ENCODE peak calls at places on chromosomes 13 and 19, in eight cellular contexts. H is upper lobe of right lung, K is endothelial cell, Y is tibial artery, S is Peyer's patch, N is GM13977, A is GM10248, G is MCF 10A. B is an unnamed sample.

GRCh38 chr13:47226516-47226915 is 329.7 kb upstream of the HTR2A start:
- DNase-seq in H (no peak), K (no peak), Y (no peak), S (no peak), N (no peak), A (no peak), G (no peak), B (peak)

GRCh38 chr13:106230450-106230849 is 305.0 kb downstream of the EFNB2 start:
- DNase-seq in H (no peak), K (no peak), Y (no peak), S (no peak), N (no peak), A (no peak), G (peak), B (peak)

GRCh38 chr13:33213024-33213795 is 72.3 kb downstream of the STARD13 start:
- DNase-seq in H (no peak), K (no peak), Y (no peak), S (no peak), N (no peak), A (no peak), G (no peak), B (peak)

GRCh38 chr19:14059093-14059480 is 2.8 kb downstream of the PALM3 start:
- DNase-seq in H (peak), K (peak), Y (no peak), S (peak), N (peak), A (peak), G (no peak), B (no peak)

GRCh38 chr13:52862358-52863206 is 14.1 kb upstream of the PCDH8 start:
- DNase-seq in H (no peak), K (peak), Y (no peak), S (no peak), N (no peak), A (peak), G (peak), B (peak)

GRCh38 chr19:32231691-32232090 is 113.7 kb upstream of the ZNF507 start:
- DNase-seq in H (no peak), K (no peak), Y (no peak), S (no peak), N (peak), A (no peak), G (no peak), B (no peak)

GRCh38 chr19:18895038-18895827 is 725 bp downstream of the CERS1 start:
- DNase-seq in H (no peak), K (peak), Y (peak), S (no peak), N (peak), A (no peak), G (peak), B (peak)

GRCh38 chr13:26679411-26679810 is 81.2 kb downstream of the GPR12 start:
- DNase-seq in H (no peak), K (no peak), Y (no peak), S (no peak), N (no peak), A (no peak), G (no peak), B (peak)

GRCh38 chr13:31772231-31772630 is 32.9 kb downstream of the RXFP2 start:
- DNase-seq in H (no peak), K (no peak), Y (no peak), S (no peak), N (no peak), A (no peak), G (no peak), B (no peak)

GRCh38 chr13:31200636-31200970 is 828 bp downstream of the B3GLCT start:
- DNase-seq in H (peak), K (peak), Y (peak), S (peak), N (peak), A (peak), G (no peak), B (no peak)

GRCh38 chr19:36605101-36605838 is at the start of gene ZNF382:
- DNase-seq in H (peak), K (peak), Y (peak), S (peak), N (peak), A (peak), G (no peak), B (peak)

GRCh38 chr13:105410602-105411001 is 1124.9 kb downstream of the EFNB2 start:
- DNase-seq in H (peak), K (peak), Y (peak), S (peak), N (no peak), A (no peak), G (peak), B (peak)

GRCh38 chr13:50124536-50125305 is 109.5 kb downstream of the KCNRG start:
- DNase-seq in H (no peak), K (peak), Y (peak), S (peak), N (peak), A (no peak), G (peak), B (peak)

GRCh38 chr19:41936416-41936850 is 8.2 kb upstream of the ERFL start:
- DNase-seq in H (no peak), K (no peak), Y (no peak), S (no peak), N (no peak), A (no peak), G (no peak), B (peak)

GRCh38 chr19:56271096-56271495 is 1.5 kb upstream of the EDDM13 start:
- DNase-seq in H (no peak), K (no peak), Y (no peak), S (no peak), N (no peak), A (no peak), G (no peak), B (no peak)

GRCh38 chr13:30043631-30043925 is 193.2 kb upstream of the UBL3 start:
- DNase-seq in H (no peak), K (no peak), Y (no peak), S (no peak), N (no peak), A (no peak), G (no peak), B (peak)

GRCh38 chr19:389935-390289 is 19.0 kb downstream of the C2CD4C start:
- DNase-seq in H (peak), K (no peak), Y (no peak), S (no peak), N (no peak), A (no peak), G (no peak), B (no peak)

GRCh38 chr13:24185591-24186232 is 25.2 kb downstream of the SPATA13 start:
- DNase-seq in H (no peak), K (no peak), Y (no peak), S (no peak), N (no peak), A (no peak), G (no peak), B (no peak)

GRCh38 chr19:52142001-52142595 is 2.4 kb upstream of the ZNF616 start:
- DNase-seq in H (no peak), K (no peak), Y (no peak), S (no peak), N (no peak), A (no peak), G (no peak), B (peak)

GRCh38 chr19:38977445-38978314 is 2.1 kb upstream of the FBXO17 start:
- DNase-seq in H (no peak), K (no peak), Y (no peak), S (no peak), N (peak), A (peak), G (no peak), B (peak)

GRCh38 chr13:88434953-88435352 is 763.8 kb downstream of the SLITRK5 start:
- DNase-seq in H (no peak), K (no peak), Y (no peak), S (no peak), N (no peak), A (no peak), G (no peak), B (no peak)

GRCh38 chr13:40272776-40273139 is 393.7 kb downstream of the FOXO1 start:
- DNase-seq in H (no peak), K (no peak), Y (no peak), S (no peak), N (no peak), A (no peak), G (peak), B (peak)

GRCh38 chr19:33280351-33280921 is 21.9 kb downstream of the CEBPA start:
- DNase-seq in H (no peak), K (no peak), Y (no peak), S (no peak), N (peak), A (peak), G (no peak), B (no peak)

GRCh38 chr13:97866346-97866745 is 87.1 kb upstream of the IPO5 start:
- DNase-seq in H (no peak), K (no peak), Y (no peak), S (no peak), N (no peak), A (no peak), G (peak), B (peak)

GRCh38 chr19:11047856-11048255 is 41.4 kb upstream of the LDLR start:
- DNase-seq in H (no peak), K (no peak), Y (no peak), S (no peak), N (no peak), A (no peak), G (no peak), B (no peak)

GRCh38 chr13:94209110-94209509 is 270.4 kb downstream of the DCT start:
- DNase-seq in H (no peak), K (no peak), Y (no peak), S (no peak), N (no peak), A (no peak), G (peak), B (peak)

GRCh38 chr19:14048439-14049153 is 13.3 kb downstream of the PALM3 start:
- DNase-seq in H (peak), K (peak), Y (peak), S (peak), N (peak), A (peak), G (peak), B (peak)

GRCh38 chr19:28481674-28482073 is 731.3 kb downstream of the UQCRFS1 start:
- DNase-seq in H (no peak), K (no peak), Y (no peak), S (no peak), N (no peak), A (no peak), G (no peak), B (no peak)

GRCh38 chr13:97112451-97113152 is 109.5 kb upstream of the MBNL2 start:
- DNase-seq in H (no peak), K (no peak), Y (no peak), S (no peak), N (no peak), A (no peak), G (no peak), B (no peak)

GRCh38 chr19:45424191-45425058 is 708 bp upstream of the ERCC1 start:
- DNase-seq in H (peak), K (peak), Y (peak), S (peak), N (peak), A (no peak), G (peak), B (peak)

DNA sequence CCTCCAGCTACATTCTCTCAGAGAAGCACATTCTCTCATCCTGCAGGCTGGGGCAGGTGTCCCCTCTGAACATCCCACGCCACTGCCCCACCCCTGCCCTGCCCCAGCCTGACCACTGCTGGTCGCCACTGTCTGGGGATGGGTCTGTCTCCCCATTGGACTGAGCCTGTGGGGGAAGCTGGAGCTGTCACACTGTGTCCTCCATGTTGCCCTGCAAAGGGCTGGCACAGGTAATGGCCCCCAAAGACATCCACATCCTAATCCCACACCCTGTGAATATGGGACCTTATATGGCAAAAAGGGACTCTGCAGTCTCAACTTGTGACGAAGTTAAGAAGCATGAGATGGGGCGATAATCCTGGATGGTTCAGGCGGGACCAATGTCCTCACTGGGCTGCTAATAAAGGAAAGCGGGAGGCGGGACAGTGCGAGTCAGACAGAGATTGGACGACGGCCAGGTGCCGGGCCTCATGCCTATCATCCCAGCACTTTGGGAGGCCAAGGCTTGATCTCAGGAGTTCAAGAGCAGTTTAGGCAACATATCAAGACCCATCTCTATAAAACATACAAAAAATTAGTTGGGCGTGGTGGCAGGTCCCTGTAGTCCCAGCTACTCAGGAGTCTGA is 9.1 kb downstream of the AP2S1 start:
- DNase-seq in H (no peak), K (no peak), Y (peak), S (no peak), N (no peak), A (no peak), G (peak), B (peak)
- TF ChIP-seq CTCF in H (no peak), K (no peak), Y (no peak), S (no peak), N (no peak), A (no peak), G (no peak), B (no peak)

DNA sequence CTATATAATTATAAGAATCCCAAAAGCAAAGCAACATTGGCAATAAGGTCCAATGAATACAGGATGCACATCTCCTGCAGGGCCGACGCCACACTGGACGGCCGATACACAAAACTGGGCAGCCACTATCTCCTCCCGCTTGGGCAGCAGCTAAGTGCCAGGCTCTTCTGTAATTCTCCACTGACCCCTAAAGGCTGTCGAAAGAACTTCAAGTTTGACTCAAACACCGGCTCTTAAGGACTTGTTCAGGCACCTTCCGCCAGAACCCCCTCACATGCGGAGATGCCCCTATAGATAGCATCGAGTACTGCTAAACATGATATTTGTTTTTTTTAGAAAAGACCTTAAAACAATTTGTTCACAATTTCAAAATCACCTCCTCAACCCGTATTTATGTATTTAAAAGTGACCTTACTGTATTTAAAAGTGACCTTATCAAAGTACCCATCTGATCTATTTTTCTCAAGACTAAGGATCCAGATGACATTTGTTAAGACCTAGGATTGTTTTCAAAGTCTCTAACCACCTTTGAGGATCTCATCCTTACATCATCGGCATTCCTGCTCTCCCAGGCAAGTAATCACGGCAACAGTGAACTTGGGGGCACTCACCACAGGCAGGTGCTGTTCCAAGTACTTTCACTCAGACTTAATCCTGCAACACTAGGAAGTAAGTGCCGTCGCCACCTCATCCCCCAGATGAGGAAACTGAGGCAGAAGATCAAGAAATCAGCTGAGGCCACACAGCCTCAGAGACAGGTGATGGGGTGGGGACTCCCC is 77.8 kb downstream of the TUBGCP3 start:
- DNase-seq in H (no peak), K (peak), Y (no peak), S (no peak), N (peak), A (peak), G (peak), B (peak)
- TF ChIP-seq CTCF in H (peak), K (peak), Y (peak), S (no peak), N (peak), A (no peak), G (peak), B (peak)

GRCh38 chr19:12139309-12139708 is 841 bp downstream of the ZNF20 start:
- DNase-seq in H (no peak), K (no peak), Y (no peak), S (no peak), N (no peak), A (no peak), G (no peak), B (no peak)

GRCh38 chr19:12139885-12140544 is at the start of gene ZNF20:
- DNase-seq in H (peak), K (peak), Y (peak), S (peak), N (peak), A (peak), G (peak), B (peak)

GRCh38 chr19:12141405-12141736 is 1.2 kb upstream of the ZNF20 start:
- DNase-seq in H (no peak), K (no peak), Y (no peak), S (no peak), N (no peak), A (no peak), G (no peak), B (no peak)

GRCh38 chr19:12140545-12141404 is 625 bp upstream of the ZNF20 start:
- DNase-seq in H (peak), K (peak), Y (peak), S (peak), N (peak), A (peak), G (peak), B (peak)

GRCh38 chr19:12137541-12137940 is 2.6 kb downstream of the ZNF20 start:
- DNase-seq in H (no peak), K (no peak), Y (no peak), S (no peak), N (no peak), A (no peak), G (no peak), B (no peak)
- TF ChIP-seq CTCF in H (peak), K (no peak), Y (no peak), S (peak), N (peak), A (peak), G (no peak), B (no peak)

DNA sequence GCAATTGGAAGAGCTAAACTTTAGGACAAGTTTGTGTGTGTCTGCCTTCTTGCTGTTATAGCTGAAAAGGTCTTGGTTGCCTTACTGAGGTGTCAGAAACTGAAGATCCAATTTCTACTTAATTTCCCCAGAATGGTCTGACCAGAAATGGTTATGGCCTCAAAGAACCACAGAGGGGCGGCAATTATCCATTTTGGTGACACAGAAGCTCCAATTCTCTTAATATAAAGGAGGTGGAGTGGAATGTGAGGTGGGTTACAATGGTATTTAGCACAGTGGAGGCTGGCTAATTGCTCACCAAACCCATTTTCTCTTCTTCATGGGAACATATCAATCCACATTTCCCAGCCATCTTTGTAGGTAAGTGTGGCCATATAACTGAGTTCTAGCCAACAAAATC is 1157.2 kb downstream of the OLFM4 start:
- DNase-seq in H (no peak), K (peak), Y (no peak), S (no peak), N (no peak), A (no peak), G (peak), B (peak)
- TF ChIP-seq CTCF in H (no peak), K (no peak), Y (no peak), S (no peak), N (no peak), A (no peak), G (peak), B (peak)

B was measured in epithelial cell of esophagus.